ENCODE peak calls at places on chromosomes 6 and 20, in five cellular contexts. One of them, this sample, is unnamed.

GRCh38 chr6:116251568-116252384 is 2.1 kb downstream of the TSPYL4 start:
- DNase-seq in fibroblast of mammary gland: peak
- DNase-seq in heart left ventricle: no peak
- DNase-seq in progenitor cell of endocrine pancreas: no peak
- DNase-seq in thoracic aorta: no peak
- DNase-seq in this sample: peak

GRCh38 chr20:44601801-44602204 is 19.4 kb downstream of the PKIG start:
- DNase-seq in progenitor cell of endocrine pancreas: no peak
- DNase-seq in thoracic aorta: peak
- DNase-seq in heart left ventricle: peak
- DNase-seq in fibroblast of mammary gland: peak
- DNase-seq in this sample: peak

GRCh38 chr6:81838031-81838430 is 85.5 kb upstream of the TENT5A start:
- DNase-seq in heart left ventricle: no peak
- DNase-seq in fibroblast of mammary gland: no peak
- DNase-seq in thoracic aorta: no peak
- DNase-seq in progenitor cell of endocrine pancreas: no peak
- DNase-seq in this sample: no peak

GRCh38 chr20:40883097-40883496 is 145.5 kb upstream of the TOP1 start:
- DNase-seq in fibroblast of mammary gland: no peak
- DNase-seq in progenitor cell of endocrine pancreas: no peak
- DNase-seq in thoracic aorta: no peak
- DNase-seq in heart left ventricle: no peak
- DNase-seq in this sample: peak

GRCh38 chr6:75467906-75468460 is 25.6 kb downstream of the FILIP1 start:
- DNase-seq in heart left ventricle: no peak
- DNase-seq in thoracic aorta: no peak
- DNase-seq in fibroblast of mammary gland: no peak
- DNase-seq in progenitor cell of endocrine pancreas: no peak
- DNase-seq in this sample: no peak

GRCh38 chr20:35497780-35498189 is 31.7 kb downstream of the C20orf173 start:
- DNase-seq in progenitor cell of endocrine pancreas: no peak
- DNase-seq in fibroblast of mammary gland: peak
- DNase-seq in heart left ventricle: peak
- DNase-seq in thoracic aorta: peak
- DNase-seq in this sample: no peak

GRCh38 chr20:41361757-41362747 is 4.6 kb downstream of the EMILIN3 start:
- DNase-seq in progenitor cell of endocrine pancreas: no peak
- DNase-seq in heart left ventricle: no peak
- DNase-seq in thoracic aorta: no peak
- DNase-seq in fibroblast of mammary gland: no peak
- DNase-seq in this sample: no peak

GRCh38 chr6:105681061-105681460 is 278.2 kb upstream of the PREP start:
- DNase-seq in fibroblast of mammary gland: no peak
- DNase-seq in progenitor cell of endocrine pancreas: no peak
- DNase-seq in thoracic aorta: no peak
- DNase-seq in heart left ventricle: no peak
- DNase-seq in this sample: no peak

GRCh38 chr20:32470025-32470861 is 112.1 kb downstream of the ASXL1 start:
- DNase-seq in thoracic aorta: no peak
- DNase-seq in heart left ventricle: peak
- DNase-seq in progenitor cell of endocrine pancreas: no peak
- DNase-seq in fibroblast of mammary gland: peak
- DNase-seq in this sample: peak

GRCh38 chr20:63357921-63358905 is 2.9 kb downstream of the CHRNA4 start:
- DNase-seq in thoracic aorta: no peak
- DNase-seq in heart left ventricle: peak
- DNase-seq in fibroblast of mammary gland: no peak
- DNase-seq in progenitor cell of endocrine pancreas: no peak
- DNase-seq in this sample: peak

GRCh38 chr6:79713701-79714322 is 82.7 kb downstream of the SH3BGRL2 start:
- DNase-seq in progenitor cell of endocrine pancreas: peak
- DNase-seq in heart left ventricle: peak
- DNase-seq in fibroblast of mammary gland: peak
- DNase-seq in thoracic aorta: no peak
- DNase-seq in this sample: peak

GRCh38 chr6:140059947-140060346 is 685.5 kb upstream of the CITED2 start:
- DNase-seq in fibroblast of mammary gland: peak
- DNase-seq in thoracic aorta: no peak
- DNase-seq in progenitor cell of endocrine pancreas: no peak
- DNase-seq in heart left ventricle: no peak
- DNase-seq in this sample: no peak

GRCh38 chr6:87897581-87898147 is 150.0 kb upstream of the SPACA1 start:
- DNase-seq in progenitor cell of endocrine pancreas: no peak
- DNase-seq in fibroblast of mammary gland: peak
- DNase-seq in heart left ventricle: no peak
- DNase-seq in thoracic aorta: no peak
- DNase-seq in this sample: peak

GRCh38 chr6:11430036-11430435 is 107.5 kb upstream of the TMEM170B start:
- DNase-seq in thoracic aorta: no peak
- DNase-seq in progenitor cell of endocrine pancreas: no peak
- DNase-seq in heart left ventricle: no peak
- DNase-seq in fibroblast of mammary gland: no peak
- DNase-seq in this sample: no peak

GRCh38 chr20:44747166-44748004 is 1.7 kb downstream of the KCNK15 start:
- DNase-seq in progenitor cell of endocrine pancreas: peak
- DNase-seq in thoracic aorta: peak
- DNase-seq in fibroblast of mammary gland: peak
- DNase-seq in heart left ventricle: peak
- DNase-seq in this sample: peak

GRCh38 chr6:96279084-96279483 is 242.5 kb upstream of the UFL1 start:
- DNase-seq in fibroblast of mammary gland: no peak
- DNase-seq in thoracic aorta: no peak
- DNase-seq in heart left ventricle: no peak
- DNase-seq in progenitor cell of endocrine pancreas: no peak
- DNase-seq in this sample: no peak

GRCh38 chr6:378090-378957 is 13.2 kb upstream of the IRF4 start:
- DNase-seq in fibroblast of mammary gland: no peak
- DNase-seq in thoracic aorta: no peak
- DNase-seq in progenitor cell of endocrine pancreas: no peak
- DNase-seq in heart left ventricle: no peak
- DNase-seq in this sample: no peak

GRCh38 chr6:23611776-23612381 is 514.1 kb upstream of the NRSN1 start:
- DNase-seq in heart left ventricle: no peak
- DNase-seq in fibroblast of mammary gland: no peak
- DNase-seq in thoracic aorta: no peak
- DNase-seq in progenitor cell of endocrine pancreas: no peak
- DNase-seq in this sample: no peak

GRCh38 chr20:58597021-58597940 is 53.8 kb upstream of the STX16 start:
- DNase-seq in progenitor cell of endocrine pancreas: no peak
- DNase-seq in heart left ventricle: peak
- DNase-seq in fibroblast of mammary gland: peak
- DNase-seq in thoracic aorta: no peak
- DNase-seq in this sample: no peak

GRCh38 chr6:29516108-29516507 is 28.4 kb upstream of the MAS1L start:
- DNase-seq in progenitor cell of endocrine pancreas: no peak
- DNase-seq in fibroblast of mammary gland: peak
- DNase-seq in thoracic aorta: no peak
- DNase-seq in heart left ventricle: no peak
- DNase-seq in this sample: peak

GRCh38 chr6:68427630-68428029 is 207.5 kb upstream of the ADGRB3 start:
- DNase-seq in thoracic aorta: no peak
- DNase-seq in progenitor cell of endocrine pancreas: no peak
- DNase-seq in heart left ventricle: no peak
- DNase-seq in fibroblast of mammary gland: peak
- DNase-seq in this sample: peak

GRCh38 chr20:32509639-32510066 is 75.5 kb downstream of the NOL4L start:
- DNase-seq in fibroblast of mammary gland: peak
- DNase-seq in heart left ventricle: no peak
- DNase-seq in progenitor cell of endocrine pancreas: no peak
- DNase-seq in thoracic aorta: no peak
- DNase-seq in this sample: no peak

DNA sequence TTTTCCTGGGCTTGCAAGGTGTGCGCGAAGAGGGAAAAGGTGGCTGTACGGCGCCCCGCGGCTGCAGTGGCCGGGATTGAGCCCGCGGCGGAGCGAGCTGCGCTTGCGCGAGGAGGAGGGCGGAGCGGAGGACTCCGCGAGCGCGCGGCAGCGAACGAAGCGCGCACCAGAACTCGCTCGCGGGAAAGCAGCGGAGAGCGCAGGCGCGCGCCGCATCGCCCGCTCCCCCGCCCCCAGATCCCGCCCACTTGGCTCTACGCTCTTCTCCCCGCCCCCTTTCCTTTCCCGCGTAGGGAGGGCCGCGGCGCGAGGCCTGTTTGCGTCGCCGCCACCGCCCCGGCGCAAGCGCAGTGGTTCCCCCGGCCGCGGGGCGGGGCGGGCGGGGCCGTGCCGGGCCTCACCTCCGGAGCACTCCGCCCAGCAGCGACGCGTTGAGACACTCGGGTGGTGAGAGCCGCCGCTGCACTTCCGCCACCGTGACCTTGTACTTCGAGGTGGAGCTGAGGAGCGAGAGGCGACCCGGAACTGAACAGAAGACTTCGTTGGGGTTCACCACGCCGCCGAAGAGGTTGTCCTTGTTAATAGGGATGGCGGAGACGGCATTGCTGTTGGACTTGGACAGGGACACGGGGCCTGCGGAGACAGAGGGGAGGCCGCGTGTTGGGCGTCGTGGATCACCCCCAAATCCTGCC is 10.6 kb downstream of the TFAP2A start:
- DNase-seq in fibroblast of mammary gland: peak
- DNase-seq in thoracic aorta: no peak
- DNase-seq in progenitor cell of endocrine pancreas: peak
- DNase-seq in heart left ventricle: peak
- DNase-seq in this sample: peak
- TF ChIP-seq CTCF in fibroblast of mammary gland: no peak
- TF ChIP-seq CTCF in thoracic aorta: peak
- TF ChIP-seq CTCF in progenitor cell of endocrine pancreas: peak
- TF ChIP-seq CTCF in heart left ventricle: no peak
- TF ChIP-seq CTCF in this sample: peak

GRCh38 chr6:33071579-33071978 is 1.9 kb downstream of the HLA-DPA1 start:
- DNase-seq in thoracic aorta: no peak
- DNase-seq in fibroblast of mammary gland: no peak
- DNase-seq in heart left ventricle: no peak
- DNase-seq in progenitor cell of endocrine pancreas: no peak
- DNase-seq in this sample: no peak

GRCh38 chr6:33066917-33067521 is 6.4 kb downstream of the HLA-DPA1 start:
- DNase-seq in heart left ventricle: no peak
- DNase-seq in progenitor cell of endocrine pancreas: no peak
- DNase-seq in thoracic aorta: no peak
- DNase-seq in fibroblast of mammary gland: no peak
- DNase-seq in this sample: no peak

GRCh38 chr6:33070909-33071308 is 2.5 kb downstream of the HLA-DPA1 start:
- DNase-seq in thoracic aorta: no peak
- DNase-seq in fibroblast of mammary gland: no peak
- DNase-seq in heart left ventricle: no peak
- DNase-seq in progenitor cell of endocrine pancreas: no peak
- DNase-seq in this sample: no peak

GRCh38 chr6:33072508-33073100 is 845 bp downstream of the HLA-DPA1 start:
- DNase-seq in heart left ventricle: no peak
- DNase-seq in progenitor cell of endocrine pancreas: no peak
- DNase-seq in fibroblast of mammary gland: no peak
- DNase-seq in thoracic aorta: no peak
- DNase-seq in this sample: no peak

GRCh38 chr6:33069021-33069738 is 4.3 kb downstream of the HLA-DPA1 start:
- DNase-seq in progenitor cell of endocrine pancreas: no peak
- DNase-seq in fibroblast of mammary gland: no peak
- DNase-seq in thoracic aorta: no peak
- DNase-seq in heart left ventricle: no peak
- DNase-seq in this sample: no peak
- TF ChIP-seq CTCF in progenitor cell of endocrine pancreas: no peak
- TF ChIP-seq CTCF in fibroblast of mammary gland: no peak
- TF ChIP-seq CTCF in thoracic aorta: no peak
- TF ChIP-seq CTCF in heart left ventricle: no peak
- TF ChIP-seq CTCF in this sample: no peak

GRCh38 chr6:42136508-42137191 is 5.8 kb downstream of the C6orf132 start:
- DNase-seq in heart left ventricle: no peak
- DNase-seq in thoracic aorta: no peak
- DNase-seq in fibroblast of mammary gland: peak
- DNase-seq in progenitor cell of endocrine pancreas: no peak
- DNase-seq in this sample: peak
- TF ChIP-seq CTCF in heart left ventricle: no peak
- TF ChIP-seq CTCF in thoracic aorta: no peak
- TF ChIP-seq CTCF in fibroblast of mammary gland: peak
- TF ChIP-seq CTCF in progenitor cell of endocrine pancreas: peak
- TF ChIP-seq CTCF in this sample: no peak

GRCh38 chr6:15249371-15250019 is 3.6 kb downstream of the JARID2 start:
- DNase-seq in progenitor cell of endocrine pancreas: no peak
- DNase-seq in fibroblast of mammary gland: no peak
- DNase-seq in thoracic aorta: no peak
- DNase-seq in heart left ventricle: no peak
- DNase-seq in this sample: peak

GRCh38 chr6:15247750-15248450 is 2.0 kb downstream of the JARID2 start:
- DNase-seq in thoracic aorta: no peak
- DNase-seq in progenitor cell of endocrine pancreas: peak
- DNase-seq in heart left ventricle: peak
- DNase-seq in fibroblast of mammary gland: peak
- DNase-seq in this sample: peak

GRCh38 chr6:15250440-15251168 is 4.7 kb downstream of the JARID2 start:
- DNase-seq in heart left ventricle: no peak
- DNase-seq in fibroblast of mammary gland: no peak
- DNase-seq in thoracic aorta: no peak
- DNase-seq in progenitor cell of endocrine pancreas: no peak
- DNase-seq in this sample: no peak

GRCh38 chr6:15247214-15247749 is 1.4 kb downstream of the JARID2 start:
- DNase-seq in thoracic aorta: no peak
- DNase-seq in heart left ventricle: no peak
- DNase-seq in progenitor cell of endocrine pancreas: no peak
- DNase-seq in fibroblast of mammary gland: no peak
- DNase-seq in this sample: no peak

GRCh38 chr6:15248451-15249370 is 2.8 kb downstream of the JARID2 start:
- DNase-seq in progenitor cell of endocrine pancreas: peak
- DNase-seq in fibroblast of mammary gland: peak
- DNase-seq in heart left ventricle: peak
- DNase-seq in thoracic aorta: peak
- DNase-seq in this sample: peak
- TF ChIP-seq CTCF in progenitor cell of endocrine pancreas: peak
- TF ChIP-seq CTCF in fibroblast of mammary gland: peak
- TF ChIP-seq CTCF in heart left ventricle: peak
- TF ChIP-seq CTCF in thoracic aorta: no peak
- TF ChIP-seq CTCF in this sample: peak

GRCh38 chr6:44004625-44005506 is 122.4 kb downstream of the MRPL14 start:
- DNase-seq in heart left ventricle: peak
- DNase-seq in fibroblast of mammary gland: no peak
- DNase-seq in progenitor cell of endocrine pancreas: no peak
- DNase-seq in thoracic aorta: no peak
- DNase-seq in this sample: peak

GRCh38 chr6:44004136-44004535 is 123.1 kb downstream of the MRPL14 start:
- DNase-seq in thoracic aorta: no peak
- DNase-seq in heart left ventricle: no peak
- DNase-seq in progenitor cell of endocrine pancreas: no peak
- DNase-seq in fibroblast of mammary gland: no peak
- DNase-seq in this sample: no peak

GRCh38 chr6:44002071-44002590 is 125.1 kb downstream of the MRPL14 start:
- DNase-seq in progenitor cell of endocrine pancreas: peak
- DNase-seq in heart left ventricle: no peak
- DNase-seq in fibroblast of mammary gland: no peak
- DNase-seq in thoracic aorta: no peak
- DNase-seq in this sample: no peak

GRCh38 chr6:44002591-44003344 is 124.5 kb downstream of the MRPL14 start:
- DNase-seq in heart left ventricle: peak
- DNase-seq in progenitor cell of endocrine pancreas: peak
- DNase-seq in thoracic aorta: no peak
- DNase-seq in fibroblast of mammary gland: peak
- DNase-seq in this sample: no peak

GRCh38 chr6:44003345-44004061 is 123.7 kb downstream of the MRPL14 start:
- DNase-seq in fibroblast of mammary gland: no peak
- DNase-seq in thoracic aorta: no peak
- DNase-seq in heart left ventricle: no peak
- DNase-seq in progenitor cell of endocrine pancreas: no peak
- DNase-seq in this sample: no peak
- TF ChIP-seq CTCF in fibroblast of mammary gland: no peak
- TF ChIP-seq CTCF in thoracic aorta: no peak
- TF ChIP-seq CTCF in heart left ventricle: no peak
- TF ChIP-seq CTCF in progenitor cell of endocrine pancreas: no peak
- TF ChIP-seq CTCF in this sample: no peak